ENCODE peak calls at places on chromosome 6, in six cellular contexts. M is stomach, K is endothelial cell of umbilical vein, Q is SK-N-SH, R is GM23338, S is transverse colon. I is an unnamed sample.

GRCh38 chr6:125930810-125931418 is 25.7 kb upstream of the HINT3 start:
- DNase-seq in M (no peak), K (no peak), Q (no peak), R (no peak), S (no peak), I (no peak)

GRCh38 chr6:38169221-38169674 is 349.7 kb downstream of the ZFAND3 start:
- DNase-seq in M (no peak), K (no peak), Q (no peak), R (peak; percentile 52), S (no peak), I (no peak)

GRCh38 chr6:218153-219018 is 73.9 kb upstream of the DUSP22 start:
- DNase-seq in M (no peak), K (no peak), Q (no peak), R (no peak), S (peak; percentile 22), I (no peak)

GRCh38 chr6:56899311-56899710 is 55.6 kb upstream of the BEND6 start:
- DNase-seq in M (no peak), K (no peak), Q (no peak), R (no peak), S (no peak), I (no peak)

GRCh38 chr6:105592329-105592728 is 189.4 kb upstream of the PREP start:
- DNase-seq in M (no peak), K (no peak), Q (no peak), R (no peak), S (no peak), I (no peak)

GRCh38 chr6:113328886-113329381 is 528.2 kb upstream of the MARCKS start:
- DNase-seq in M (no peak), K (no peak), Q (no peak), R (no peak), S (no peak), I (no peak)

GRCh38 chr6:18204691-18205090 is 49.5 kb downstream of the KDM1B start:
- DNase-seq in M (no peak), K (no peak), Q (no peak), R (no peak), S (no peak), I (no peak)

GRCh38 chr6:87237804-87238203 is 82.4 kb downstream of the ZNF292 start:
- DNase-seq in M (no peak), K (peak; percentile 30), Q (peak; percentile 51), R (peak; percentile 18), S (no peak), I (no peak)

GRCh38 chr6:125375841-125376240 is 74.1 kb upstream of the HDDC2 start:
- DNase-seq in M (no peak), K (no peak), Q (no peak), R (no peak), S (no peak), I (no peak)

GRCh38 chr6:1789092-1789491 is 179.4 kb downstream of the FOXC1 start:
- DNase-seq in M (no peak), K (peak; percentile 72), Q (no peak), R (no peak), S (no peak), I (no peak)

GRCh38 chr6:16130437-16130891 is 1.6 kb downstream of the MYLIP start:
- DNase-seq in M (no peak), K (no peak), Q (no peak), R (no peak), S (peak; percentile 45), I (no peak)

GRCh38 chr6:35719830-35720733 is 16.8 kb upstream of the ARMC12 start:
- DNase-seq in M (no peak), K (peak; percentile 62), Q (peak; percentile 63), R (peak; percentile 58), S (peak; percentile 50), I (no peak)

GRCh38 chr6:81981812-81982211 is 229.3 kb upstream of the TENT5A start:
- DNase-seq in M (no peak), K (peak; percentile 68), Q (no peak), R (no peak), S (no peak), I (no peak)

GRCh38 chr6:163661271-163661671 is 246.8 kb downstream of the QKI start:
- DNase-seq in M (no peak), K (no peak), Q (no peak), R (no peak), S (no peak), I (peak; percentile 34)

GRCh38 chr6:38673397-38674165 is 29.4 kb downstream of the GLO1 start:
- DNase-seq in M (no peak), K (peak; percentile 71), Q (no peak), R (no peak), S (no peak), I (no peak)

GRCh38 chr6:147285087-147285855 is 81.1 kb downstream of the STXBP5 start:
- DNase-seq in M (no peak), K (peak; percentile 62), Q (peak; percentile 43), R (peak; percentile 68), S (no peak), I (no peak)

GRCh38 chr6:137928286-137928685 is 61.2 kb downstream of the TNFAIP3 start:
- DNase-seq in M (no peak), K (no peak), Q (no peak), R (no peak), S (no peak), I (no peak)

GRCh38 chr6:9233686-9234085 is 798.3 kb upstream of the SLC35B3 start:
- DNase-seq in M (no peak), K (no peak), Q (no peak), R (no peak), S (no peak), I (no peak)

GRCh38 chr6:35077006-35077712 is 64.0 kb downstream of the TCP11 start:
- DNase-seq in M (no peak), K (no peak), Q (no peak), R (no peak), S (no peak), I (no peak)

GRCh38 chr6:46963626-46964025 is 41.9 kb upstream of the ADGRF5 start:
- DNase-seq in M (no peak), K (peak; percentile 38), Q (no peak), R (no peak), S (no peak), I (no peak)

GRCh38 chr6:85464722-85465150 is 14.9 kb downstream of the NT5E start:
- DNase-seq in M (no peak), K (peak; percentile 90), Q (no peak), R (no peak), S (no peak), I (no peak)

GRCh38 chr6:22350109-22350508 is 53.3 kb upstream of the PRL start:
- DNase-seq in M (no peak), K (peak; percentile 62), Q (peak; percentile 28), R (no peak), S (no peak), I (no peak)

GRCh38 chr6:8229913-8230312 is 127.6 kb upstream of the EEF1E1 start:
- DNase-seq in M (no peak), K (no peak), Q (no peak), R (peak; percentile 68), S (no peak), I (no peak)

GRCh38 chr6:36334832-36335459 is 1.7 kb downstream of the BNIP5 start:
- DNase-seq in M (peak; percentile 50), K (no peak), Q (no peak), R (no peak), S (peak; percentile 56), I (no peak)

GRCh38 chr6:116500969-116501433 is 10.4 kb upstream of the CALHM5 start:
- DNase-seq in M (no peak), K (no peak), Q (no peak), R (peak; percentile 38), S (no peak), I (no peak)

DNA sequence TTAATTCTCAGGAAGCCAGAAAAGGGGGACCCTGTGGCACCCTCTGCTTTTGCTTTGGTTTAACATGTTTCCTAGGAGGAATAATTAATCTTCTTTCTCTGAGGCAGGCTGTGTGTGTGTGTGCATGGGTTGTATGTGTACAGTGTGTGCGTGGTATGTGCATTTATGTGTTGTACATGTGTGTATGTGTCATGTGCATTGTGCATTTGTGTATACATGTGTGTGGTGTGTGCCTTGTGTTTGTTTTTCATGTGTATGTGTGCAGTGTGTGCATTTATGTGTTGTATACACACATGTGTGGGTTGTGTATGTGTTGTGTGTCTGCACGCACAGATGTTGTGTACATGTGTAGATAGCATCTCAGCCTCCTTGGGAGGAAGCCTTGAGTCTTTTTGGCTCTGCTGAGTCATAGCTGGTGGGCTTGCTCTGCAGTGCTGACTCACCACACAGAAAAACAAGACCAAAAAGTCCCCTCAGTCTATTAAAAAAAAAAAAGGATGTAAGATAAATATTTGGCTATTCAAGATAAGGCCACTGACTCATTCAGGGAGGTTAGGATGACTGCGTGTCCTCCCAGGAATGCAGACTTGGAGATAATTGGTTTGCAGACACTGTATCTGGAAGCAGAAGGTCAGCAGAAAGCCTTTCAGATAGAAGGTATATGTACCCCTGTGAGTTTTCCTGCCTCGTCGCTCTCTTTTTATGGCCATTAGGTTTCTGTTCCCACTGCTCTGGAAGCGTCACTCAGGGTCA is 58.6 kb downstream of the SYNJ2 start:
- DNase-seq in M (no peak), K (peak; percentile 99), Q (peak; percentile 52), R (no peak), S (no peak), I (no peak)
- H3K4me1 ChIP-seq in M (peaks cover 42% of the 10 kb centered on the region), K (peaks cover 38% of the 10 kb centered on the region), Q (peaks cover 49% of the 10 kb centered on the region), R (no peaks in the 10 kb centered on the region), S (peaks cover 10% of the 10 kb centered on the region), I (peaks cover 22% of the 10 kb centered on the region)

GRCh38 chr6:26268659-26269402 is 96.2 kb upstream of the BTN3A2 start:
- DNase-seq in M (no peak), K (no peak), Q (no peak), R (peak; percentile 96), S (peak; percentile 32), I (no peak)

GRCh38 chr6:26271640-26272090 is 93.3 kb upstream of the BTN3A2 start:
- DNase-seq in M (no peak), K (no peak), Q (no peak), R (no peak), S (peak; percentile 27), I (no peak)

GRCh38 chr6:26269406-26270120 is 95.4 kb upstream of the BTN3A2 start:
- DNase-seq in M (no peak), K (no peak), Q (no peak), R (no peak), S (no peak), I (no peak)

GRCh38 chr6:26270903-26271639 is 93.9 kb upstream of the BTN3A2 start:
- DNase-seq in M (peak; percentile 53), K (peak; percentile 93), Q (peak; percentile 87), R (peak; percentile 97), S (peak; percentile 69), I (peak; percentile 43)

GRCh38 chr6:26270121-26270861 is 94.7 kb upstream of the BTN3A2 start:
- DNase-seq in M (no peak), K (no peak), Q (no peak), R (peak; percentile 48), S (no peak), I (no peak)
- TF ChIP-seq POLR2AphosphoS5 in M (no peak), K (peak; percentile 78), Q (peak; percentile 58), R (no peak), S (no peak), I (no peak)

DNA sequence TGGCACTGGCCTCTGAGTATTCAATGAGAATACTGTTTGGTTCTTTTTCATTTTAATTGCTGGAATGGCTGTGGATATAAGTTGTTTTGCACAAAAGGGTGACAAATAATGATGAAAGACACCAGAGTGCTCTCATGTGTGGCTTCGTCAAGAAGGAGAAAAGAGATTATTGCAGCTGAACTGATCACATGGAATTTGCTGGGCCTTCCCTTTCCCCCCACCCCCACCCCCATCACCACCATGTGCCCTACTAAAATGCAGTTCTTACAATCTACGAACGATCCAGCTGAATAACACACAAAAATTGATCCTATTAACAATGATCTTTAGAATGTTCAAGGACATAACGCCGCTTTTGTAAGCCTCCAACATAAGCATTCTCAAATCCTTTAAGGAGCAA is 195.1 kb upstream of the POU3F2 start:
- DNase-seq in M (no peak), K (no peak), Q (no peak), R (no peak), S (no peak), I (no peak)
- H3K4me1 ChIP-seq in M (no peaks in the 10 kb centered on the region), K (no peaks in the 10 kb centered on the region), Q (no peaks in the 10 kb centered on the region), R (peaks cover 87% of the 10 kb centered on the region), S (no peaks in the 10 kb centered on the region), I (no peaks in the 10 kb centered on the region)

GRCh38 chr6:44021628-44022295 is 105.5 kb downstream of the MRPL14 start:
- DNase-seq in M (no peak), K (no peak), Q (no peak), R (no peak), S (peak; percentile 7), I (no peak)
- TF ChIP-seq POLR2AphosphoS5 in M (no peak), K (no peak), Q (no peak), R (no peak), S (no peak), I (no peak)